ENCODE peak calls at places on chromosomes 5 and 9, in six cellular contexts. Y is H9, W is neuronal stem cell, C is trophoblast cell, G is mesenchymal stem cell, I is mesendoderm. O is an unnamed sample.

GRCh38 chr9:30197954-30198353 is 2186.5 kb upstream of the ACO1 start:
- DNase-seq in W (no peak), Y (no peak), C (no peak), I (peak), G (no peak), O (no peak)

GRCh38 chr9:22052376-22052945 is 43.4 kb upstream of the CDKN2B start:
- DNase-seq in I (no peak), W (no peak), Y (no peak), G (peak), C (no peak), O (peak)

GRCh38 chr5:73296772-73297171 is 123.8 kb downstream of the TMEM174 start:
- DNase-seq in C (no peak), Y (no peak), G (peak), I (peak), W (no peak), O (peak)

GRCh38 chr5:158154226-158155005 is 295.5 kb upstream of the CLINT1 start:
- DNase-seq in C (no peak), Y (no peak), I (no peak), W (no peak), G (peak), O (peak)

GRCh38 chr5:172110921-172111873 is 76.8 kb downstream of the STK10 start:
- DNase-seq in C (peak), Y (peak), G (peak), W (no peak), I (no peak), O (peak)

GRCh38 chr9:134909511-134910105 is 8.1 kb downstream of the FCN1 start:
- DNase-seq in G (no peak), C (no peak), W (no peak), I (no peak), Y (no peak), O (no peak)

GRCh38 chr9:21357479-21358290 is 7.0 kb upstream of the IFNA6 start:
- DNase-seq in Y (no peak), G (peak), C (no peak), W (no peak), I (no peak), O (no peak)

GRCh38 chr9:94928696-94929372 is 202.3 kb downstream of the AOPEP start:
- DNase-seq in Y (no peak), W (no peak), G (no peak), I (no peak), C (no peak), O (peak)

GRCh38 chr9:8628771-8629170 is 829.2 kb upstream of the DMAC1 start:
- DNase-seq in I (no peak), C (no peak), W (no peak), Y (no peak), G (no peak), O (no peak)

GRCh38 chr5:6461006-6461405 is 12.3 kb downstream of the UBE2QL1 start:
- DNase-seq in W (no peak), G (no peak), Y (no peak), C (no peak), I (no peak), O (no peak)

GRCh38 chr9:133873006-133873780 is 118.9 kb downstream of the VAV2 start:
- DNase-seq in Y (no peak), I (no peak), W (no peak), C (peak), G (peak), O (no peak)

GRCh38 chr5:119445544-119445943 is 6.8 kb upstream of the HSD17B4 start:
- DNase-seq in Y (peak), W (no peak), I (peak), C (no peak), G (no peak), O (no peak)

GRCh38 chr9:35832814-35833213 is 3.8 kb downstream of the TMEM8B start:
- DNase-seq in G (no peak), W (no peak), I (no peak), Y (no peak), C (no peak), O (no peak)

GRCh38 chr9:135572233-135572632 is 10.7 kb downstream of the PAEP start:
- DNase-seq in W (no peak), G (no peak), Y (no peak), C (no peak), I (no peak), O (no peak)

GRCh38 chr9:137341227-137341626 is 39.2 kb upstream of the NRARP start:
- DNase-seq in G (no peak), C (no peak), Y (no peak), W (no peak), I (no peak), O (no peak)

GRCh38 chr9:29208670-29209069 is 1635.4 kb upstream of the C9orf72 start:
- DNase-seq in C (no peak), G (no peak), I (no peak), Y (no peak), W (no peak), O (no peak)

GRCh38 chr5:110031402-110032140 is 341.8 kb downstream of the MAN2A1 start:
- DNase-seq in W (no peak), Y (no peak), G (no peak), C (no peak), I (no peak), O (no peak)

GRCh38 chr5:155293605-155294178 is 280.1 kb downstream of the KIF4B start:
- DNase-seq in I (no peak), C (no peak), Y (no peak), G (no peak), W (no peak), O (no peak)

GRCh38 chr5:966941-967340 is 41.7 kb upstream of the NKD2 start:
- DNase-seq in G (no peak), W (no peak), Y (no peak), I (no peak), C (no peak), O (no peak)

GRCh38 chr9:6415266-6415665 is 2.3 kb downstream of the UHRF2 start:
- DNase-seq in W (no peak), C (no peak), I (peak), Y (no peak), G (peak), O (no peak)

GRCh38 chr9:89047667-89048066 is 56.4 kb downstream of the S1PR3 start:
- DNase-seq in Y (no peak), C (no peak), W (no peak), G (no peak), I (no peak), O (no peak)

GRCh38 chr9:95839012-95839411 is 36.5 kb upstream of the ERCC6L2 start:
- DNase-seq in W (no peak), C (no peak), G (no peak), I (no peak), Y (no peak), O (no peak)

GRCh38 chr5:181149355-181149754 is 2.0 kb downstream of the OR2V2 start:
- DNase-seq in I (no peak), W (no peak), G (no peak), C (no peak), Y (no peak), O (no peak)

GRCh38 chr5:115418788-115419187 is 122.3 kb upstream of the CCDC112 start:
- DNase-seq in C (no peak), I (no peak), W (no peak), Y (no peak), G (no peak), O (no peak)

GRCh38 chr5:149936044-149936699 is 8.4 kb downstream of the PDE6A start:
- DNase-seq in C (no peak), I (no peak), W (no peak), Y (no peak), G (no peak), O (no peak)

GRCh38 chr9:137241490-137242328 is 622 bp downstream of the TUBB4B start:
- DNase-seq in W (no peak), Y (no peak), G (peak), C (no peak), I (no peak), O (peak)

DNA sequence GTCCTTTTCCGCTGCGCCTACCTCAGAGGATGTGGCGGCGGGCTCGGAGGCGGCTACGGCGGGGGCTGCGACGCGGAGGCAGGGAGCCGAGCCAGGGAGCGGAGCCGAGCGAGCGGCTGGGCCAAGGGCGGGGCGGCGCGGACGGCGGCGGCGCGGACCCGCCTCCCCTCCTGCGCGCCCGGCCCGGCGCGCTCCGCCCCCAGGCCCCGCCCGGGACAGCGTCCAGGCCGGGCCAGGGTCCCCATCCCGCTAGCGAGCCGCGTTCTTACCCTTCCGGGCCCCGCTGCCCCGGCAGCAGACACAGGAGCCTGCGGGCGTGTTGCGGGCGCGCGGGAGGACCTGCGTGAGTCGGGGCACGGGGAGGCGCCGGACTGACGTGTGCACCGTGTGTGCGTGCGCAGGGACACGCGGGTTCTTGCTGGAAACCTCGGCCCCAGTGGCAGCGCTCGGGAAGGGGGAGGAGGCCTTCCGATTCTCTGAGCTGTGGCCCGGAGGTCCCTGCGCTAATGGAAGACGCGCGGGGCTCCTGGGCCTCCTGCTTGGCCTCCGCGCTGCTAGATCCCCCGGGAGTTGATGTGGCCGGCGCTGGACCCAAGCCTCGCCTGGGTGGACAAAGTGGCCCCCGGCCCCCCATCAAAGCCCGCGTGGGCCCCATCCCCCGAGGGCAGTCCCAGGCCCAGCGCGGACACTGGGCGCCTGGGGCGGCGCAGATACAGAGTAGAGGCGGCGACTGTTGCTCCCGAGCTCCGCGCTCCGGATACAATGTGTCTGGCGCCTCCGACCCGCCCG is at the start of gene VDAC1:
- DNase-seq in G (peak), C (peak), I (peak), Y (peak), W (peak), O (peak)
- H2BK120ac ChIP-seq in G (peak), C (peak), I (peak), Y (no peak), W (no peak), O (peak)

GRCh38 chr9:69916950-69917349 is 96.3 kb downstream of the CFAP95 start:
- DNase-seq in W (no peak), C (no peak), I (no peak), G (no peak), Y (no peak), O (peak)

GRCh38 chr9:69919461-69920061 is 98.9 kb downstream of the CFAP95 start:
- DNase-seq in I (peak), Y (no peak), C (no peak), W (peak), G (peak), O (peak)

GRCh38 chr9:69923972-69924371 is 103.4 kb downstream of the CFAP95 start:
- DNase-seq in G (no peak), W (no peak), Y (no peak), C (no peak), I (peak), O (no peak)

GRCh38 chr9:69922646-69923045 is 102.0 kb downstream of the CFAP95 start:
- DNase-seq in Y (no peak), W (no peak), C (no peak), I (no peak), G (no peak), O (peak)

GRCh38 chr9:69918317-69918716 is 97.7 kb downstream of the CFAP95 start:
- DNase-seq in C (no peak), I (no peak), G (no peak), Y (no peak), W (no peak), O (no peak)
- H2BK120ac ChIP-seq in C (no peak), I (no peak), G (no peak), Y (no peak), W (no peak), O (peak)

GRCh38 chr5:80154749-80155148 is 101.1 kb downstream of the SERINC5 start:
- DNase-seq in Y (no peak), G (no peak), C (no peak), I (no peak), W (no peak), O (no peak)

GRCh38 chr5:80156156-80156555 is 99.7 kb downstream of the SERINC5 start:
- DNase-seq in C (no peak), G (peak), I (no peak), Y (no peak), W (no peak), O (peak)

GRCh38 chr5:80160242-80160641 is 95.6 kb downstream of the SERINC5 start:
- DNase-seq in I (no peak), G (no peak), C (no peak), W (no peak), Y (no peak), O (no peak)

GRCh38 chr5:80161165-80161564 is 94.7 kb downstream of the SERINC5 start:
- DNase-seq in C (no peak), W (no peak), G (no peak), Y (no peak), I (no peak), O (no peak)

GRCh38 chr5:80159133-80159815 is 96.6 kb downstream of the SERINC5 start:
- DNase-seq in Y (no peak), C (no peak), I (no peak), G (no peak), W (no peak), O (no peak)
- H2BK120ac ChIP-seq in Y (no peak), C (no peak), I (no peak), G (no peak), W (no peak), O (no peak)

DNA sequence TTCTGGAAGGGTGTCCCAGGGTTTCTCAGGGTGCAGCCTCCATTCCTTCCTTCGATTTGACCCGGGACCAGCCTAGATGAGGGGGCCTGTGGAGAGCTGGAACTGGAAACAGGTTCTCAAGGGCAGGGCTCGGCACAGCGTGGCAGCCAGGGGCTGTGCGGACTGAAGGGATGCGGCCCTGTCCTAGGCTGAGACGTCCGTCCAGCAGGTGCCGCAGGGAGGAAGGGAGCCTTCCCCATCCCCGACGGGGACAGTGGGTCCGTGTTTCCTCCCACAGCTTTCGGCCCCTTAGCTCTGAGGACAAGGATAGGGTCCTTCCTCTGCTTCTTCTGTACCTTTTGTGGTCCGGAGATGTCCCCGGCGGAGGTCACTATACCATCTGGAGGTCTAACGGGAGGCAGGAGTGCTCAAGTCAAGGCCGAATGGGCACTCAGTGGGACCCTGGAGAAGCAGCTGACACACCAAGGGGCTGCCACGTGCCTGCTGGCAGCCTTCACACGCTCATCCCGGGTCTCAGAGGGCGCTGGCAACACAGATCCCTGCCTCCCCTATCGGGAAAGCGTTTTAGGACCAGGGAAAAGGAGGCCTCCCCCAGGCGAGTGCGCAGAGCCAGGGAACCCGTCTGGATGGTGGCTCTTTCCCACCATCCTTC is 49.9 kb downstream of the USP20 start:
- DNase-seq in W (no peak), C (no peak), G (no peak), Y (peak), I (no peak), O (no peak)
- H2BK120ac ChIP-seq in W (peak), C (peak), G (no peak), Y (no peak), I (no peak), O (peak)

O was measured in IMR-90.